ENCODE peak calls at places on chromosome 13, in five cellular contexts. One of them, this sample, is unnamed.

GRCh38 chr13:46996316-46996715 is 99.5 kb upstream of the HTR2A start:
- DNase-seq in endothelial cell of umbilical vein: no peak
- DNase-seq in heart left ventricle: no peak
- DNase-seq in HepG2: no peak
- DNase-seq in CD4-positive, CD25-positive, alpha-beta regulatory T cell: no peak
- DNase-seq in this sample: no peak

GRCh38 chr13:40982772-40983171 is 36.3 kb downstream of the ELF1 start:
- DNase-seq in CD4-positive, CD25-positive, alpha-beta regulatory T cell: peak; percentile 86
- DNase-seq in endothelial cell of umbilical vein: peak; percentile 95
- DNase-seq in heart left ventricle: peak; percentile 33
- DNase-seq in HepG2: no peak
- DNase-seq in this sample: no peak

GRCh38 chr13:41492432-41493267 is 35.3 kb downstream of the RGCC start:
- DNase-seq in HepG2: no peak
- DNase-seq in endothelial cell of umbilical vein: peak; percentile 17
- DNase-seq in heart left ventricle: no peak
- DNase-seq in CD4-positive, CD25-positive, alpha-beta regulatory T cell: peak; percentile 59
- DNase-seq in this sample: no peak

GRCh38 chr13:41835871-41836270 is 125.0 kb downstream of the VWA8 start:
- DNase-seq in HepG2: no peak
- DNase-seq in heart left ventricle: no peak
- DNase-seq in CD4-positive, CD25-positive, alpha-beta regulatory T cell: no peak
- DNase-seq in endothelial cell of umbilical vein: no peak
- DNase-seq in this sample: no peak

GRCh38 chr13:22726721-22727120 is 454.1 kb upstream of the SGCG start:
- DNase-seq in endothelial cell of umbilical vein: no peak
- DNase-seq in heart left ventricle: no peak
- DNase-seq in CD4-positive, CD25-positive, alpha-beta regulatory T cell: no peak
- DNase-seq in HepG2: no peak
- DNase-seq in this sample: no peak

GRCh38 chr13:51999525-51999924 is 11.7 kb downstream of the ATP7B start:
- DNase-seq in HepG2: no peak
- DNase-seq in heart left ventricle: peak; percentile 88
- DNase-seq in endothelial cell of umbilical vein: no peak
- DNase-seq in CD4-positive, CD25-positive, alpha-beta regulatory T cell: no peak
- DNase-seq in this sample: peak; percentile 52

GRCh38 chr13:86653009-86653408 is 853.8 kb upstream of the SLITRK6 start:
- DNase-seq in endothelial cell of umbilical vein: no peak
- DNase-seq in CD4-positive, CD25-positive, alpha-beta regulatory T cell: no peak
- DNase-seq in HepG2: no peak
- DNase-seq in heart left ventricle: no peak
- DNase-seq in this sample: no peak

GRCh38 chr13:74158028-74158427 is 23.8 kb upstream of the KLF12 start:
- DNase-seq in heart left ventricle: peak; percentile 30
- DNase-seq in CD4-positive, CD25-positive, alpha-beta regulatory T cell: no peak
- DNase-seq in endothelial cell of umbilical vein: no peak
- DNase-seq in HepG2: no peak
- DNase-seq in this sample: no peak

GRCh38 chr13:73910733-73911132 is 223.5 kb downstream of the KLF12 start:
- DNase-seq in CD4-positive, CD25-positive, alpha-beta regulatory T cell: no peak
- DNase-seq in heart left ventricle: no peak
- DNase-seq in HepG2: no peak
- DNase-seq in endothelial cell of umbilical vein: no peak
- DNase-seq in this sample: no peak

GRCh38 chr13:97892717-97893116 is 60.8 kb upstream of the IPO5 start:
- DNase-seq in CD4-positive, CD25-positive, alpha-beta regulatory T cell: no peak
- DNase-seq in heart left ventricle: no peak
- DNase-seq in endothelial cell of umbilical vein: no peak
- DNase-seq in HepG2: no peak
- DNase-seq in this sample: no peak

GRCh38 chr13:42064259-42064658 is 15.8 kb downstream of the DGKH start:
- DNase-seq in endothelial cell of umbilical vein: peak; percentile 7
- DNase-seq in heart left ventricle: no peak
- DNase-seq in HepG2: no peak
- DNase-seq in CD4-positive, CD25-positive, alpha-beta regulatory T cell: no peak
- DNase-seq in this sample: no peak

GRCh38 chr13:100533588-100534041 is 55.0 kb downstream of the GGACT start:
- DNase-seq in HepG2: peak; percentile 31
- DNase-seq in CD4-positive, CD25-positive, alpha-beta regulatory T cell: no peak
- DNase-seq in endothelial cell of umbilical vein: no peak
- DNase-seq in heart left ventricle: no peak
- DNase-seq in this sample: peak; percentile 61

GRCh38 chr13:39688699-39689405 is 33.4 kb downstream of the COG6 start:
- DNase-seq in HepG2: no peak
- DNase-seq in endothelial cell of umbilical vein: no peak
- DNase-seq in heart left ventricle: no peak
- DNase-seq in CD4-positive, CD25-positive, alpha-beta regulatory T cell: no peak
- DNase-seq in this sample: no peak

GRCh38 chr13:32259116-32259515 is 56.0 kb downstream of the ZAR1L start:
- DNase-seq in endothelial cell of umbilical vein: no peak
- DNase-seq in HepG2: peak; percentile 28
- DNase-seq in heart left ventricle: no peak
- DNase-seq in CD4-positive, CD25-positive, alpha-beta regulatory T cell: no peak
- DNase-seq in this sample: no peak

GRCh38 chr13:33433316-33433715 is 147.8 kb upstream of the STARD13 start:
- DNase-seq in heart left ventricle: no peak
- DNase-seq in HepG2: no peak
- DNase-seq in CD4-positive, CD25-positive, alpha-beta regulatory T cell: no peak
- DNase-seq in endothelial cell of umbilical vein: peak; percentile 77
- DNase-seq in this sample: no peak

GRCh38 chr13:52411629-52412028 is 5.7 kb upstream of the THSD1 start:
- DNase-seq in CD4-positive, CD25-positive, alpha-beta regulatory T cell: no peak
- DNase-seq in heart left ventricle: no peak
- DNase-seq in endothelial cell of umbilical vein: no peak
- DNase-seq in HepG2: no peak
- DNase-seq in this sample: no peak

GRCh38 chr13:110559986-110560385 is 1.5 kb downstream of the RAB20 start:
- DNase-seq in HepG2: no peak
- DNase-seq in CD4-positive, CD25-positive, alpha-beta regulatory T cell: no peak
- DNase-seq in heart left ventricle: no peak
- DNase-seq in endothelial cell of umbilical vein: no peak
- DNase-seq in this sample: no peak

GRCh38 chr13:39020853-39021462 is 16.9 kb downstream of the PROSER1 start:
- DNase-seq in CD4-positive, CD25-positive, alpha-beta regulatory T cell: no peak
- DNase-seq in HepG2: no peak
- DNase-seq in endothelial cell of umbilical vein: no peak
- DNase-seq in heart left ventricle: no peak
- DNase-seq in this sample: no peak

GRCh38 chr13:75326173-75327131 is 155.5 kb downstream of the TBC1D4 start:
- DNase-seq in endothelial cell of umbilical vein: peak; percentile 87
- DNase-seq in HepG2: no peak
- DNase-seq in CD4-positive, CD25-positive, alpha-beta regulatory T cell: peak; percentile 86
- DNase-seq in heart left ventricle: peak; percentile 34
- DNase-seq in this sample: no peak

GRCh38 chr13:97067342-97067895 is 73.1 kb upstream of the OXGR1 start:
- DNase-seq in CD4-positive, CD25-positive, alpha-beta regulatory T cell: no peak
- DNase-seq in HepG2: no peak
- DNase-seq in heart left ventricle: no peak
- DNase-seq in endothelial cell of umbilical vein: no peak
- DNase-seq in this sample: no peak

GRCh38 chr13:106986033-106986484 is 418.1 kb upstream of the ARGLU1 start:
- DNase-seq in HepG2: no peak
- DNase-seq in heart left ventricle: no peak
- DNase-seq in CD4-positive, CD25-positive, alpha-beta regulatory T cell: no peak
- DNase-seq in endothelial cell of umbilical vein: no peak
- DNase-seq in this sample: no peak

GRCh38 chr13:99272481-99272880 is 14.3 kb upstream of the GPR18 start:
- DNase-seq in endothelial cell of umbilical vein: no peak
- DNase-seq in heart left ventricle: no peak
- DNase-seq in CD4-positive, CD25-positive, alpha-beta regulatory T cell: no peak
- DNase-seq in HepG2: no peak
- DNase-seq in this sample: no peak

GRCh38 chr13:110284809-110285519 is 22.0 kb downstream of the COL4A1 start:
- DNase-seq in CD4-positive, CD25-positive, alpha-beta regulatory T cell: no peak
- DNase-seq in HepG2: no peak
- DNase-seq in heart left ventricle: no peak
- DNase-seq in endothelial cell of umbilical vein: no peak
- DNase-seq in this sample: no peak

GRCh38 chr13:74771964-74772363 is 637.8 kb upstream of the KLF12 start:
- DNase-seq in CD4-positive, CD25-positive, alpha-beta regulatory T cell: no peak
- DNase-seq in HepG2: no peak
- DNase-seq in endothelial cell of umbilical vein: no peak
- DNase-seq in heart left ventricle: no peak
- DNase-seq in this sample: no peak

GRCh38 chr13:70473912-70474311 is 365.7 kb upstream of the KLHL1 start:
- DNase-seq in heart left ventricle: no peak
- DNase-seq in endothelial cell of umbilical vein: no peak
- DNase-seq in HepG2: no peak
- DNase-seq in CD4-positive, CD25-positive, alpha-beta regulatory T cell: no peak
- DNase-seq in this sample: no peak

GRCh38 chr13:111610077-111610476 is 289.6 kb downstream of the TEX29 start:
- DNase-seq in HepG2: no peak
- DNase-seq in CD4-positive, CD25-positive, alpha-beta regulatory T cell: no peak
- DNase-seq in heart left ventricle: no peak
- DNase-seq in endothelial cell of umbilical vein: no peak
- DNase-seq in this sample: no peak

GRCh38 chr13:73440296-73440895 is 381.6 kb downstream of the KLF5 start:
- DNase-seq in HepG2: no peak
- DNase-seq in CD4-positive, CD25-positive, alpha-beta regulatory T cell: no peak
- DNase-seq in heart left ventricle: no peak
- DNase-seq in endothelial cell of umbilical vein: no peak
- DNase-seq in this sample: no peak

GRCh38 chr13:76812206-76812882 is 73.9 kb downstream of the KCTD12 start:
- DNase-seq in heart left ventricle: peak; percentile 62
- DNase-seq in HepG2: no peak
- DNase-seq in endothelial cell of umbilical vein: no peak
- DNase-seq in CD4-positive, CD25-positive, alpha-beta regulatory T cell: no peak
- DNase-seq in this sample: no peak
- H3K4me3 ChIP-seq in heart left ventricle: no peak overlapping the region
- H3K4me3 ChIP-seq in HepG2: no peak overlapping the region
- H3K4me3 ChIP-seq in endothelial cell of umbilical vein: no peak overlapping the region
- H3K4me3 ChIP-seq in CD4-positive, CD25-positive, alpha-beta regulatory T cell: no peak overlapping the region
- H3K4me3 ChIP-seq in this sample: no peak overlapping the region

GRCh38 chr13:30881931-30882899 is 23.9 kb upstream of the MEDAG start:
- DNase-seq in endothelial cell of umbilical vein: no peak
- DNase-seq in CD4-positive, CD25-positive, alpha-beta regulatory T cell: no peak
- DNase-seq in heart left ventricle: no peak
- DNase-seq in HepG2: no peak
- DNase-seq in this sample: no peak
- H3K27ac ChIP-seq in endothelial cell of umbilical vein: no peak overlapping the region
- H3K27ac ChIP-seq in CD4-positive, CD25-positive, alpha-beta regulatory T cell: no peak overlapping the region
- H3K27ac ChIP-seq in heart left ventricle: peak overlapping the region; percentile 60
- H3K27ac ChIP-seq in HepG2: no peak overlapping the region
- H3K27ac ChIP-seq in this sample: no peak overlapping the region

GRCh38 chr13:71879129-71879535 is 12.1 kb upstream of the DACH1 start:
- DNase-seq in endothelial cell of umbilical vein: peak; percentile 75
- DNase-seq in HepG2: peak; percentile 27
- DNase-seq in heart left ventricle: no peak
- DNase-seq in CD4-positive, CD25-positive, alpha-beta regulatory T cell: no peak
- DNase-seq in this sample: no peak
- H3K4me3 ChIP-seq in endothelial cell of umbilical vein: no peak overlapping the region
- H3K4me3 ChIP-seq in HepG2: no peak overlapping the region
- H3K4me3 ChIP-seq in heart left ventricle: no peak overlapping the region
- H3K4me3 ChIP-seq in CD4-positive, CD25-positive, alpha-beta regulatory T cell: no peak overlapping the region
- H3K4me3 ChIP-seq in this sample: no peak overlapping the region

GRCh38 chr13:27053902-27054595 is 117.6 kb downstream of the USP12 start:
- DNase-seq in CD4-positive, CD25-positive, alpha-beta regulatory T cell: no peak
- DNase-seq in endothelial cell of umbilical vein: peak; percentile 18
- DNase-seq in heart left ventricle: no peak
- DNase-seq in HepG2: no peak
- DNase-seq in this sample: no peak
- H3K27ac ChIP-seq in CD4-positive, CD25-positive, alpha-beta regulatory T cell: no peak overlapping the region
- H3K27ac ChIP-seq in endothelial cell of umbilical vein: no peak overlapping the region
- H3K27ac ChIP-seq in heart left ventricle: no peak overlapping the region
- H3K27ac ChIP-seq in HepG2: no peak overlapping the region
- H3K27ac ChIP-seq in this sample: no peak overlapping the region

GRCh38 chr13:113393226-113393571 is 29.3 kb upstream of the GRTP1 start:
- DNase-seq in heart left ventricle: peak; percentile 66
- DNase-seq in endothelial cell of umbilical vein: no peak
- DNase-seq in HepG2: no peak
- DNase-seq in CD4-positive, CD25-positive, alpha-beta regulatory T cell: no peak
- DNase-seq in this sample: peak; percentile 45
- H3K4me3 ChIP-seq in heart left ventricle: peak overlapping the region; percentile 78
- H3K4me3 ChIP-seq in endothelial cell of umbilical vein: no peak overlapping the region
- H3K4me3 ChIP-seq in HepG2: peak overlapping the region; percentile 72
- H3K4me3 ChIP-seq in CD4-positive, CD25-positive, alpha-beta regulatory T cell: peak overlapping the region; percentile 70
- H3K4me3 ChIP-seq in this sample: peak overlapping the region; percentile 82

GRCh38 chr13:108194435-108194936 is 20.9 kb downstream of the LIG4 start:
- DNase-seq in endothelial cell of umbilical vein: no peak
- DNase-seq in heart left ventricle: no peak
- DNase-seq in HepG2: no peak
- DNase-seq in CD4-positive, CD25-positive, alpha-beta regulatory T cell: no peak
- DNase-seq in this sample: no peak
- H3K27ac ChIP-seq in endothelial cell of umbilical vein: no peak overlapping the region
- H3K27ac ChIP-seq in heart left ventricle: no peak overlapping the region
- H3K27ac ChIP-seq in HepG2: no peak overlapping the region
- H3K27ac ChIP-seq in CD4-positive, CD25-positive, alpha-beta regulatory T cell: no peak overlapping the region
- H3K27ac ChIP-seq in this sample: no peak overlapping the region

GRCh38 chr13:24141333-24141910 is 19.1 kb upstream of the SPATA13 start:
- DNase-seq in CD4-positive, CD25-positive, alpha-beta regulatory T cell: no peak
- DNase-seq in HepG2: no peak
- DNase-seq in heart left ventricle: no peak
- DNase-seq in endothelial cell of umbilical vein: no peak
- DNase-seq in this sample: no peak

GRCh38 chr13:24145231-24145630 is 15.3 kb upstream of the SPATA13 start:
- DNase-seq in heart left ventricle: no peak
- DNase-seq in CD4-positive, CD25-positive, alpha-beta regulatory T cell: no peak
- DNase-seq in HepG2: no peak
- DNase-seq in endothelial cell of umbilical vein: no peak
- DNase-seq in this sample: no peak

GRCh38 chr13:24142453-24142852 is 18.1 kb upstream of the SPATA13 start:
- DNase-seq in HepG2: no peak
- DNase-seq in endothelial cell of umbilical vein: no peak
- DNase-seq in CD4-positive, CD25-positive, alpha-beta regulatory T cell: no peak
- DNase-seq in heart left ventricle: no peak
- DNase-seq in this sample: no peak

GRCh38 chr13:24138911-24139310 is 21.6 kb upstream of the SPATA13 start:
- DNase-seq in heart left ventricle: no peak
- DNase-seq in HepG2: no peak
- DNase-seq in CD4-positive, CD25-positive, alpha-beta regulatory T cell: no peak
- DNase-seq in endothelial cell of umbilical vein: no peak
- DNase-seq in this sample: no peak

GRCh38 chr13:24142886-24143285 is 17.6 kb upstream of the SPATA13 start:
- DNase-seq in CD4-positive, CD25-positive, alpha-beta regulatory T cell: no peak
- DNase-seq in heart left ventricle: no peak
- DNase-seq in HepG2: no peak
- DNase-seq in endothelial cell of umbilical vein: peak; percentile 66
- DNase-seq in this sample: no peak
- H3K4me3 ChIP-seq in CD4-positive, CD25-positive, alpha-beta regulatory T cell: no peak overlapping the region
- H3K4me3 ChIP-seq in heart left ventricle: no peak overlapping the region
- H3K4me3 ChIP-seq in HepG2: no peak overlapping the region
- H3K4me3 ChIP-seq in endothelial cell of umbilical vein: no peak overlapping the region
- H3K4me3 ChIP-seq in this sample: no peak overlapping the region

DNA sequence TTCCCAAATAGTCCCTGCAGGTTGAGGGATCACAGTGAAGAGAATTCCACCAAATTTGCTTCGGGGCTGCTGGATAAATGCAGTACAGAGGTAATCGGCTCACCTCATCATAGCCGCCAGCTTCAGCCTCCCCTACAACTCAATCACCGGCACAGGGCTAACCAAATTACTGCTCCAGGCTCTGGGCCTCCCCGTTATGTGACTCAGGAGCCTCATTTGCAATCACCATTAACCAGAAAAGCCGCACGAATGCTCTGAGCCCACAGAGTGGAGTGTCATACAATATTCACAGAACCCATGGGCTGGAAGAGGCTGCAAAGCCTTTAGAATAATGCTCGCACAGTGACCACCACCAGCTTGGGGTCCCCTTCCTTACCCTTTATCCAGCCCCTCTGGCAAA is 4.9 kb downstream of the SIAH3 start:
- DNase-seq in HepG2: no peak
- DNase-seq in endothelial cell of umbilical vein: no peak
- DNase-seq in CD4-positive, CD25-positive, alpha-beta regulatory T cell: no peak
- DNase-seq in heart left ventricle: no peak
- DNase-seq in this sample: no peak
- H3K27ac ChIP-seq in HepG2: no peak overlapping the region
- H3K27ac ChIP-seq in endothelial cell of umbilical vein: no peak overlapping the region
- H3K27ac ChIP-seq in CD4-positive, CD25-positive, alpha-beta regulatory T cell: no peak overlapping the region
- H3K27ac ChIP-seq in heart left ventricle: no peak overlapping the region
- H3K27ac ChIP-seq in this sample: no peak overlapping the region

This sample was measured in lower lobe of right lung.